ENCODE peak calls at places on chromosomes 4 and X, in seven cellular contexts. L is AG09319; Z is Kasumi-1; F is effector memory CD4-positive, alpha-beta T cell; M is head of caudate nucleus; A is SK-N-DZ; H is omental fat pad. O is an unnamed sample.

GRCh38 chr4:143025111-143025704 is 159.5 kb upstream of the USP38 start:
- DNase-seq in L (peak), Z (peak), F (no peak), M (no peak), A (peak), H (no peak), O (peak)

GRCh38 chr4:158817562-158818370 is 48.9 kb downstream of the FNIP2 start:
- DNase-seq in L (no peak), Z (peak), F (no peak), M (no peak), A (no peak), H (no peak), O (no peak)

GRCh38 chr4:161581262-161581661 is 582.5 kb downstream of the FSTL5 start:
- DNase-seq in L (no peak), Z (peak), F (no peak), M (no peak), A (no peak), H (no peak), O (no peak)

GRCh38 chr4:87657525-87657924 is 7.4 kb downstream of the DMP1 start:
- DNase-seq in L (no peak), Z (no peak), F (no peak), M (no peak), A (no peak), H (no peak), O (no peak)

GRCh38 chr4:128516568-128516967 is 229.0 kb upstream of the PGRMC2 start:
- DNase-seq in L (peak), Z (no peak), F (no peak), M (no peak), A (no peak), H (no peak), O (no peak)

GRCh38 chrX:149504226-149504914 is 736 bp downstream of the IDS start:
- DNase-seq in L (no peak), Z (no peak), F (peak), M (peak), A (peak), H (no peak), O (no peak)

GRCh38 chr4:38078590-38079381 is 118.6 kb downstream of the PTTG2 start:
- DNase-seq in L (no peak), Z (peak), F (no peak), M (no peak), A (no peak), H (no peak), O (no peak)

GRCh38 chrX:150219374-150220185 is 143.5 kb upstream of the MAMLD1 start:
- DNase-seq in L (no peak), Z (no peak), F (no peak), M (no peak), A (no peak), H (no peak), O (no peak)

GRCh38 chr4:41143721-41144379 is 70.5 kb downstream of the APBB2 start:
- DNase-seq in L (no peak), Z (no peak), F (no peak), M (no peak), A (no peak), H (no peak), O (peak)

GRCh38 chr4:17155486-17155885 is 257.0 kb upstream of the LDB2 start:
- DNase-seq in L (no peak), Z (peak), F (no peak), M (no peak), A (no peak), H (no peak), O (no peak)

GRCh38 chr4:153483432-153484418 is 17.6 kb downstream of the TMEM131L start:
- DNase-seq in L (no peak), Z (no peak), F (no peak), M (no peak), A (no peak), H (no peak), O (no peak)

GRCh38 chr4:85778809-85779124 is 303.8 kb downstream of the ARHGAP24 start:
- DNase-seq in L (no peak), Z (no peak), F (no peak), M (no peak), A (no peak), H (no peak), O (no peak)

GRCh38 chr4:187929024-187929423 is 66.5 kb upstream of the ZFP42 start:
- DNase-seq in L (no peak), Z (no peak), F (no peak), M (no peak), A (peak), H (no peak), O (no peak)

GRCh38 chr4:110172972-110173371 is 25.4 kb downstream of the ELOVL6 start:
- DNase-seq in L (no peak), Z (no peak), F (no peak), M (no peak), A (no peak), H (no peak), O (no peak)

GRCh38 chr4:57191523-57192034 is 81.4 kb upstream of the IGFBP7 start:
- DNase-seq in L (no peak), Z (no peak), F (no peak), M (no peak), A (no peak), H (no peak), O (no peak)

GRCh38 chrX:130171446-130172126 is at the start of gene RAB33A:
- DNase-seq in L (no peak), Z (peak), F (peak), M (peak), A (peak), H (no peak), O (no peak)

GRCh38 chr4:20418865-20419451 is 167.3 kb downstream of the SLIT2 start:
- DNase-seq in L (peak), Z (peak), F (no peak), M (no peak), A (peak), H (no peak), O (peak)

GRCh38 chr4:88503344-88503743 is 20.2 kb downstream of the PYURF start:
- DNase-seq in L (no peak), Z (no peak), F (no peak), M (no peak), A (no peak), H (no peak), O (no peak)

GRCh38 chr4:69984030-69984443 is 11.7 kb upstream of the STATH start:
- DNase-seq in L (no peak), Z (no peak), F (no peak), M (no peak), A (no peak), H (no peak), O (peak)

GRCh38 chr4:159445671-159446070 is 342.8 kb downstream of the RAPGEF2 start:
- DNase-seq in L (no peak), Z (no peak), F (no peak), M (no peak), A (no peak), H (no peak), O (no peak)

GRCh38 chrX:135596495-135596894 is 76.0 kb downstream of the INTS6L start:
- DNase-seq in L (no peak), Z (peak), F (peak), M (peak), A (peak), H (no peak), O (peak)

GRCh38 chr4:118221193-118221800 is 131.5 kb downstream of the PRSS12 start:
- DNase-seq in L (no peak), Z (no peak), F (no peak), M (no peak), A (no peak), H (no peak), O (no peak)

GRCh38 chr4:163473576-163473975 is at the start of gene TKTL2:
- DNase-seq in L (no peak), Z (no peak), F (no peak), M (no peak), A (no peak), H (no peak), O (no peak)

GRCh38 chr4:177573487-177573886 is 131.2 kb upstream of the AGA start:
- DNase-seq in L (peak), Z (peak), F (no peak), M (no peak), A (no peak), H (no peak), O (no peak)

GRCh38 chrX:39840141-39841126 is 257.3 kb downstream of the BCOR start:
- DNase-seq in L (no peak), Z (no peak), F (no peak), M (no peak), A (no peak), H (no peak), O (no peak)

GRCh38 chrX:54818221-54818620 is 10.7 kb downstream of the MAGED2 start:
- DNase-seq in L (no peak), Z (no peak), F (no peak), M (no peak), A (no peak), H (no peak), O (no peak)

GRCh38 chr4:47002593-47002992 is 9.2 kb upstream of the GABRA4 start:
- DNase-seq in L (no peak), Z (peak), F (no peak), M (no peak), A (no peak), H (no peak), O (no peak)

GRCh38 chr4:57607616-57608150 is 497.5 kb upstream of the IGFBP7 start:
- DNase-seq in L (no peak), Z (no peak), F (no peak), M (no peak), A (no peak), H (no peak), O (peak)

GRCh38 chr4:177309525-177310371 is at the start of gene NEIL3:
- DNase-seq in L (peak), Z (peak), F (peak), M (peak), A (peak), H (peak), O (peak)

GRCh38 chr4:178553201-178553600 is 1111.0 kb upstream of the AGA start:
- DNase-seq in L (no peak), Z (no peak), F (no peak), M (no peak), A (no peak), H (no peak), O (no peak)